ENCODE peak calls at places on chromosomes 4 and X, in four cellular contexts. One of them, this sample, is unnamed.

GRCh38 chrX:124680287-124680686 is 333.9 kb downstream of the SH2D1A start:
- DNase-seq in iPS DF 6.9: no peak
- DNase-seq in GM20000: no peak
- DNase-seq in activated T-cell treated with anti-CD3 and anti-CD28 coated beads for 48 hours: no peak
- DNase-seq in this sample: no peak

GRCh38 chrX:8845060-8845459 is 43.9 kb upstream of the FAM9A start:
- DNase-seq in GM20000: no peak
- DNase-seq in activated T-cell treated with anti-CD3 and anti-CD28 coated beads for 48 hours: no peak
- DNase-seq in iPS DF 6.9: no peak
- DNase-seq in this sample: no peak

GRCh38 chr4:113179091-113179490 is 129.6 kb downstream of the ANK2 start:
- DNase-seq in activated T-cell treated with anti-CD3 and anti-CD28 coated beads for 48 hours: no peak
- DNase-seq in iPS DF 6.9: no peak
- DNase-seq in GM20000: no peak
- DNase-seq in this sample: no peak

GRCh38 chr4:6198278-6198677 is 2.1 kb downstream of the JAKMIP1 start:
- DNase-seq in GM20000: no peak
- DNase-seq in activated T-cell treated with anti-CD3 and anti-CD28 coated beads for 48 hours: peak; percentile 70
- DNase-seq in iPS DF 6.9: no peak
- DNase-seq in this sample: no peak

GRCh38 chr4:14180983-14181601 is 553.6 kb upstream of the BOD1L1 start:
- DNase-seq in iPS DF 6.9: no peak
- DNase-seq in GM20000: no peak
- DNase-seq in activated T-cell treated with anti-CD3 and anti-CD28 coated beads for 48 hours: no peak
- DNase-seq in this sample: peak; percentile 37

GRCh38 chr4:109729563-109730293 is at the start of gene PLA2G12A:
- DNase-seq in iPS DF 6.9: peak; percentile 66
- DNase-seq in GM20000: peak; percentile 96
- DNase-seq in activated T-cell treated with anti-CD3 and anti-CD28 coated beads for 48 hours: peak; percentile 71
- DNase-seq in this sample: no peak

GRCh38 chr4:91198951-91199350 is 1071.8 kb downstream of the CCSER1 start:
- DNase-seq in GM20000: no peak
- DNase-seq in activated T-cell treated with anti-CD3 and anti-CD28 coated beads for 48 hours: no peak
- DNase-seq in iPS DF 6.9: no peak
- DNase-seq in this sample: no peak

GRCh38 chrX:116031331-116031730 is 139.2 kb upstream of the AGTR2 start:
- DNase-seq in GM20000: no peak
- DNase-seq in iPS DF 6.9: no peak
- DNase-seq in activated T-cell treated with anti-CD3 and anti-CD28 coated beads for 48 hours: no peak
- DNase-seq in this sample: no peak

GRCh38 chrX:7252013-7252610 is 104.2 kb upstream of the PUDP start:
- DNase-seq in GM20000: no peak
- DNase-seq in iPS DF 6.9: no peak
- DNase-seq in activated T-cell treated with anti-CD3 and anti-CD28 coated beads for 48 hours: no peak
- DNase-seq in this sample: no peak

GRCh38 chr4:146643812-146644401 is 5.2 kb downstream of the POU4F2 start:
- DNase-seq in GM20000: peak; percentile 66
- DNase-seq in activated T-cell treated with anti-CD3 and anti-CD28 coated beads for 48 hours: no peak
- DNase-seq in iPS DF 6.9: no peak
- DNase-seq in this sample: no peak

GRCh38 chr4:75696036-75696435 is 22.8 kb upstream of the G3BP2 start:
- DNase-seq in GM20000: peak; percentile 38
- DNase-seq in iPS DF 6.9: no peak
- DNase-seq in activated T-cell treated with anti-CD3 and anti-CD28 coated beads for 48 hours: no peak
- DNase-seq in this sample: no peak

GRCh38 chr4:23368081-23368697 is 521.7 kb downstream of the PPARGC1A start:
- DNase-seq in activated T-cell treated with anti-CD3 and anti-CD28 coated beads for 48 hours: no peak
- DNase-seq in GM20000: no peak
- DNase-seq in iPS DF 6.9: peak; percentile 50
- DNase-seq in this sample: no peak

GRCh38 chrX:55118574-55118973 is 29.8 kb downstream of the PAGE2 start:
- DNase-seq in activated T-cell treated with anti-CD3 and anti-CD28 coated beads for 48 hours: no peak
- DNase-seq in iPS DF 6.9: no peak
- DNase-seq in GM20000: no peak
- DNase-seq in this sample: no peak

GRCh38 chr4:74665346-74665745 is 129.0 kb downstream of the BTC start:
- DNase-seq in iPS DF 6.9: no peak
- DNase-seq in activated T-cell treated with anti-CD3 and anti-CD28 coated beads for 48 hours: no peak
- DNase-seq in GM20000: no peak
- DNase-seq in this sample: no peak

GRCh38 chr4:139403457-139403856 is 50.5 kb upstream of the RAB33B start:
- DNase-seq in GM20000: no peak
- DNase-seq in activated T-cell treated with anti-CD3 and anti-CD28 coated beads for 48 hours: no peak
- DNase-seq in iPS DF 6.9: no peak
- DNase-seq in this sample: no peak

GRCh38 chr4:107635735-107636134 is 84.3 kb downstream of the PAPSS1 start:
- DNase-seq in GM20000: no peak
- DNase-seq in iPS DF 6.9: no peak
- DNase-seq in activated T-cell treated with anti-CD3 and anti-CD28 coated beads for 48 hours: no peak
- DNase-seq in this sample: no peak

GRCh38 chrX:1134976-1135375 is 77.5 kb downstream of the CRLF2 start:
- DNase-seq in GM20000: no peak
- DNase-seq in iPS DF 6.9: no peak
- DNase-seq in activated T-cell treated with anti-CD3 and anti-CD28 coated beads for 48 hours: no peak
- DNase-seq in this sample: no peak

GRCh38 chrX:22105231-22105630 is 73.1 kb downstream of the PHEX start:
- DNase-seq in activated T-cell treated with anti-CD3 and anti-CD28 coated beads for 48 hours: no peak
- DNase-seq in iPS DF 6.9: no peak
- DNase-seq in GM20000: no peak
- DNase-seq in this sample: no peak

GRCh38 chrX:26788402-26788998 is 572.5 kb downstream of the MAGEB5 start:
- DNase-seq in GM20000: no peak
- DNase-seq in iPS DF 6.9: no peak
- DNase-seq in activated T-cell treated with anti-CD3 and anti-CD28 coated beads for 48 hours: no peak
- DNase-seq in this sample: peak; percentile 61

GRCh38 chr4:138344851-138345250 is 102.7 kb upstream of the SLC7A11 start:
- DNase-seq in activated T-cell treated with anti-CD3 and anti-CD28 coated beads for 48 hours: no peak
- DNase-seq in GM20000: no peak
- DNase-seq in iPS DF 6.9: no peak
- DNase-seq in this sample: no peak

GRCh38 chrX:139382529-139382928 is 148.0 kb upstream of the F9 start:
- DNase-seq in activated T-cell treated with anti-CD3 and anti-CD28 coated beads for 48 hours: no peak
- DNase-seq in iPS DF 6.9: no peak
- DNase-seq in GM20000: no peak
- DNase-seq in this sample: no peak

GRCh38 chrX:135497736-135498135 is 22.7 kb upstream of the INTS6L start:
- DNase-seq in GM20000: no peak
- DNase-seq in activated T-cell treated with anti-CD3 and anti-CD28 coated beads for 48 hours: no peak
- DNase-seq in iPS DF 6.9: no peak
- DNase-seq in this sample: no peak

GRCh38 chr4:149173241-149174013 is 642.2 kb downstream of the IQCM start:
- DNase-seq in iPS DF 6.9: no peak
- DNase-seq in activated T-cell treated with anti-CD3 and anti-CD28 coated beads for 48 hours: no peak
- DNase-seq in GM20000: no peak
- DNase-seq in this sample: no peak

GRCh38 chr4:164906368-164906767 is 29.4 kb downstream of the APELA start:
- DNase-seq in iPS DF 6.9: no peak
- DNase-seq in GM20000: no peak
- DNase-seq in activated T-cell treated with anti-CD3 and anti-CD28 coated beads for 48 hours: no peak
- DNase-seq in this sample: no peak

GRCh38 chr4:105933083-105933482 is 37.8 kb downstream of the NPNT start:
- DNase-seq in activated T-cell treated with anti-CD3 and anti-CD28 coated beads for 48 hours: no peak
- DNase-seq in iPS DF 6.9: no peak
- DNase-seq in GM20000: no peak
- DNase-seq in this sample: no peak

GRCh38 chr4:166723532-166724140 is 510.7 kb downstream of the SPOCK3 start:
- DNase-seq in iPS DF 6.9: no peak
- DNase-seq in GM20000: no peak
- DNase-seq in activated T-cell treated with anti-CD3 and anti-CD28 coated beads for 48 hours: no peak
- DNase-seq in this sample: no peak

GRCh38 chrX:39815621-39816020 is 282.1 kb downstream of the BCOR start:
- DNase-seq in activated T-cell treated with anti-CD3 and anti-CD28 coated beads for 48 hours: no peak
- DNase-seq in GM20000: peak; percentile 34
- DNase-seq in iPS DF 6.9: no peak
- DNase-seq in this sample: no peak

GRCh38 chr4:2388430-2389182 is 29.8 kb downstream of the ZFYVE28 start:
- DNase-seq in iPS DF 6.9: no peak
- DNase-seq in activated T-cell treated with anti-CD3 and anti-CD28 coated beads for 48 hours: no peak
- DNase-seq in GM20000: no peak
- DNase-seq in this sample: no peak

This sample was measured in glomerular endothelial cell.